ENCODE peak calls at places on chromosomes 16 and 17, in six cellular contexts. B, J, E, A, O and T are unnamed samples.

GRCh38 chr17:78172284-78173024 is 4.1 kb downstream of the SYNGR2 start:
- DNase-seq in A (peak; percentile 56), E (peak; percentile 88), O (peak; percentile 54), J (peak; percentile 87), B (peak; percentile 50), T (peak; percentile 83)

GRCh38 chr16:3038256-3038655 is 1.5 kb upstream of the BICDL2 start:
- DNase-seq in A (no peak), O (no peak), B (no peak), E (peak; percentile 73), J (no peak), T (no peak)

GRCh38 chr17:80363518-80364090 is 51.4 kb upstream of the ENDOV start:
- DNase-seq in J (no peak), E (no peak), O (no peak), B (no peak), A (no peak), T (peak; percentile 30)

GRCh38 chr16:21100447-21100846 is 50.2 kb downstream of the DNAH3 start:
- DNase-seq in O (peak; percentile 68), J (no peak), E (no peak), A (no peak), B (no peak), T (no peak)

GRCh38 chr17:76261421-76262215 is 3.5 kb upstream of the UBALD2 start:
- DNase-seq in A (no peak), O (peak; percentile 18), J (no peak), E (peak; percentile 47), B (no peak), T (no peak)

GRCh38 chr16:30989469-30990047 is 4.6 kb downstream of the HSD3B7 start:
- DNase-seq in E (no peak), J (no peak), B (no peak), A (no peak), O (no peak), T (no peak)

GRCh38 chr17:83203472-83204221 is 124.2 kb downstream of the METRNL start:
- DNase-seq in O (no peak), E (peak; percentile 6), B (peak; percentile 18), J (no peak), A (peak; percentile 15), T (peak; percentile 59)

GRCh38 chr17:63041722-63042121 is 75.7 kb downstream of the TANC2 start:
- DNase-seq in O (no peak), A (no peak), J (no peak), E (no peak), B (no peak), T (no peak)

GRCh38 chr17:76404976-76405563 is 20.7 kb downstream of the SPHK1 start:
- DNase-seq in A (peak; percentile 63), E (no peak), O (no peak), J (no peak), B (peak; percentile 26), T (peak; percentile 74)

GRCh38 chr16:28538733-28539596 is at the start of gene NUPR1:
- DNase-seq in E (peak; percentile 93), O (peak; percentile 73), J (no peak), A (peak; percentile 88), B (peak; percentile 93), T (peak; percentile 95)

GRCh38 chr16:88086571-88087516 is 135.6 kb downstream of the BANP start:
- DNase-seq in J (no peak), B (no peak), A (no peak), E (no peak), O (no peak), T (peak; percentile 40)

GRCh38 chr17:39011907-39012468 is 44.8 kb upstream of the FBXO47 start:
- DNase-seq in O (no peak), J (no peak), B (no peak), E (no peak), A (no peak), T (no peak)

GRCh38 chr16:14354561-14355351 is 275.3 kb downstream of the PARN start:
- DNase-seq in E (peak; percentile 17), A (no peak), J (no peak), B (no peak), O (peak; percentile 50), T (no peak)

GRCh38 chr16:80680046-80680445 is 124.4 kb downstream of the CDYL2 start:
- DNase-seq in J (no peak), O (no peak), A (no peak), E (no peak), B (no peak), T (no peak)

GRCh38 chr17:9936075-9936474 is 31.0 kb upstream of the RCVRN start:
- DNase-seq in E (no peak), O (no peak), B (no peak), A (no peak), J (no peak), T (no peak)

GRCh38 chr17:41131979-41132378 is 8.0 kb upstream of the KRTAP4-12 start:
- DNase-seq in B (no peak), J (no peak), O (no peak), E (no peak), A (no peak), T (no peak)

GRCh38 chr16:2697401-2697948 is 15.2 kb downstream of the KCTD5 start:
- DNase-seq in J (no peak), O (no peak), A (peak; percentile 3), B (no peak), E (no peak), T (no peak)

GRCh38 chr17:45232514-45233422 is 11.1 kb downstream of the FMNL1 start:
- DNase-seq in O (no peak), E (no peak), B (no peak), A (no peak), J (no peak), T (no peak)
- H3K4me1 ChIP-seq in O (peaks cover 29% of the 10 kb centered on the region), E (peaks cover 13% of the 10 kb centered on the region), B (peaks cover 11% of the 10 kb centered on the region), A (peaks cover 40% of the 10 kb centered on the region), J (peaks cover 8% of the 10 kb centered on the region), T (no peaks in the 10 kb centered on the region)

GRCh38 chr17:42316755-42317154 is 28.5 kb downstream of the STAT5A start:
- DNase-seq in E (no peak), B (no peak), J (no peak), O (no peak), A (no peak), T (no peak)
- H3K4me3 ChIP-seq in E (no peak overlapping the region), B (no peak overlapping the region), J (no peak overlapping the region), O (no peak overlapping the region), A (no peak overlapping the region), T (no peak overlapping the region)

DNA sequence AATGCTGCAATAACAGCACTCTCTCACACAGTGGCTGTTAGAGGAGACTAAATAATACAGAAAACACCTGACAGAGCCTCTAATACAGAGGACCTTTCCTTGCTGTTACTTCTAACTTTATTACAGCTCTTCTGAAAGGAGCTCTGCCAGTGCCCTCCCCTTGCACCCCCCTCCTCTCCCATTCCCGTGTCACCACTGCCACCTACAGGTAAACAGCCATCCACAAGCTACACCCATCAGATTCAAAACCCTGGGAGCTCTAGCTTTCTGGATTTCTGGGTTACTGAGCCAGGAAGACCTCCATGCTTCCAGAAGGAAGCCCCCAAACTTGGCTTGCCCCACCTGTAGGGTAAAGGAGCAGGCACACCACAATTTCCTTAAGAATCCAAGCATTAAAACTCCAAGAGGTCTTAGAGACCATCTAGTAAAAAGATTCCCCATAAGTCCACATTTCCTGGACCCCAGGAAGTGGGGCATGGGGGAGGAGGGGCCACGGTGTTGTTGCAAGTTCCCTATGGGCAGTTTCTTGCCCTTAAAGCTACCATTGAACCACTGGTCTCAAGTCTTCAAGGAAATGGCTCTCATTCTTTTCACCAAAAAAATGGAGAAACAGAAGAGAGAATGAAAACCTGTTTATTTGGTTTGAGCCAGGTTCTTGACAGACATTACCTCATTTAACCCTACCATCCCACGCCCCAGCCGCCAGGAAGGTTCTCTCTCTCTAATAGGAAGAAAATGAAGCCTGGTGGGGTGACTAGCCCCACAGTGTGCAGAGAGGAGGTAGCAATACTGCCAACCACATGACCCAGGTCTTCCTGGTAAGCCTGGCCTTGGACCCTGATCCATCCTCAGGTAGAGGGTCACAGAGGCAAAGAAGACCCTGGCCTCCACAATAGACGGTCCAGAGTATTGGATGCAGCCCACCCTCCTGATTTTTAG is 52.8 kb downstream of the TOM1L2 start:
- DNase-seq in B (peak; percentile 62), A (peak; percentile 60), O (peak; percentile 83), E (peak; percentile 88), J (peak; percentile 79), T (peak; percentile 83)
- H3K4me1 ChIP-seq in B (peaks cover 59% of the 10 kb centered on the region), A (peaks cover 56% of the 10 kb centered on the region), O (peaks cover 32% of the 10 kb centered on the region), E (peaks cover 37% of the 10 kb centered on the region), J (peaks cover 29% of the 10 kb centered on the region), T (peaks cover 3% of the 10 kb centered on the region)

DNA sequence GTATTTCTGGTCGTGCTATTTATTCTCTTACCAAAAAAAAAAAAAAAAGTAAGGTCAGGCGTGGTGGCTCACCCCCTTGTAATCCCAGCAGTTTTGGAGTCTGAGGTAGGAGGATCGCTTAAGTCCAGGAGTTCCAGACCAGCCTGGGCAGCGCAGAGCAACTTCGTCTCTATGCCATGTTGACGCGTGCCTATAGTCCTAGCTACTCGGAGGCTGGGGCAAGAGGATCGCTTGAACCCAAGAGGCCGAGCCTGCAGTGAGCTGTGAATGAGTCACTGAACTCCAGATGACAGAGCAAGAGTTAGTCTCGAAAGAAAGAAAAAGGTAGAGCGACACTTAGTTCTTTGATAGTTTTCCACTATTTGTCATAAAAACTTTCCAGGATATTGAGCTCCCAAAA is 1.4 kb upstream of the TENT4B start:
- DNase-seq in O (no peak), J (no peak), A (peak; percentile 13), B (no peak), E (no peak), T (no peak)
- H3K4me3 ChIP-seq in O (no peak overlapping the region), J (no peak overlapping the region), A (no peak overlapping the region), B (peak overlapping the region; percentile 92), E (no peak overlapping the region), T (no peak overlapping the region)

GRCh38 chr16:66904846-66905632 is 13.6 kb downstream of the CDH16 start:
- DNase-seq in E (no peak), B (no peak), A (no peak), O (peak; percentile 77), J (peak; percentile 94), T (no peak)

GRCh38 chr16:66902648-66903543 is 15.8 kb downstream of the CDH16 start:
- DNase-seq in E (no peak), B (no peak), O (no peak), J (peak; percentile 93), A (peak; percentile 66), T (peak; percentile 69)

GRCh38 chr16:66905633-66906539 is 12.8 kb downstream of the CDH16 start:
- DNase-seq in B (no peak), O (no peak), J (peak; percentile 97), A (peak; percentile 62), E (peak; percentile 91), T (no peak)

GRCh38 chr16:66904428-66904845 is 14.2 kb downstream of the CDH16 start:
- DNase-seq in A (no peak), E (no peak), B (no peak), O (no peak), J (no peak), T (peak; percentile 73)

GRCh38 chr16:66903544-66904427 is 14.9 kb downstream of the CDH16 start:
- DNase-seq in O (no peak), B (no peak), E (no peak), J (peak; percentile 58), A (peak; percentile 82), T (peak; percentile 81)
- H3K4me1 ChIP-seq in O (peaks cover 34% of the 10 kb centered on the region), B (peaks cover 55% of the 10 kb centered on the region), E (peaks cover 32% of the 10 kb centered on the region), J (peaks cover 79% of the 10 kb centered on the region), A (peaks cover 76% of the 10 kb centered on the region), T (peaks cover 4% of the 10 kb centered on the region)